ENCODE peak calls at places on chromosomes 6 and 20, in four cellular contexts. P is WERI-Rb-1, O is GM13977, B is lower leg skin. L is an unnamed sample.

GRCh38 chr6:33595001-33595846 is 15.1 kb upstream of the BAK1 start:
- DNase-seq in P (peak; percentile 94), O (no peak), B (no peak), L (no peak)

GRCh38 chr6:29887330-29887818 is 55.0 kb upstream of the HLA-A start:
- DNase-seq in P (no peak), O (peak; percentile 59), B (peak; percentile 90), L (no peak)

GRCh38 chr6:112595841-112596240 is 248.7 kb downstream of the RFPL4B start:
- DNase-seq in P (no peak), O (no peak), B (no peak), L (no peak)

GRCh38 chr6:166488081-166488685 is 98.3 kb downstream of the RAMACL start:
- DNase-seq in P (peak; percentile 40), O (peak; percentile 77), B (peak; percentile 93), L (no peak)

GRCh38 chr6:32885698-32886286 is 31.8 kb downstream of the PSMB9 start:
- DNase-seq in P (no peak), O (peak; percentile 66), B (no peak), L (no peak)

GRCh38 chr6:11231564-11232176 is 798 bp downstream of the NEDD9 start:
- DNase-seq in P (no peak), O (no peak), B (no peak), L (no peak)

GRCh38 chr6:116371384-116372209 is 850 bp downstream of the DSE start:
- DNase-seq in P (peak; percentile 72), O (peak; percentile 51), B (peak; percentile 95), L (peak; percentile 65)

GRCh38 chr6:14454467-14454763 is 336.8 kb downstream of the CD83 start:
- DNase-seq in P (no peak), O (no peak), B (no peak), L (no peak)

GRCh38 chr6:161413361-161413771 is 139.5 kb upstream of the AGPAT4 start:
- DNase-seq in P (no peak), O (no peak), B (no peak), L (no peak)

GRCh38 chr6:10510592-10511367 is 10.4 kb upstream of the GCNT2 start:
- DNase-seq in P (peak; percentile 91), O (peak; percentile 60), B (peak; percentile 89), L (peak; percentile 74)

GRCh38 chr20:23640018-23640872 is 2.5 kb upstream of the CST3 start:
- DNase-seq in P (no peak), O (peak; percentile 7), B (no peak), L (no peak)

GRCh38 chr6:131143319-131143718 is 8.1 kb downstream of the AKAP7 start:
- DNase-seq in P (no peak), O (no peak), B (no peak), L (no peak)

GRCh38 chr6:150145427-150145826 is 2.6 kb downstream of the PPP1R14C start:
- DNase-seq in P (no peak), O (no peak), B (no peak), L (no peak)

GRCh38 chr6:100479180-100480035 is 14.7 kb upstream of the SIM1 start:
- DNase-seq in P (no peak), O (no peak), B (no peak), L (no peak)

GRCh38 chr6:39091163-39091562 is 23.8 kb downstream of the SAYSD1 start:
- DNase-seq in P (no peak), O (no peak), B (no peak), L (no peak)

GRCh38 chr6:125480571-125480970 is 178.8 kb upstream of the HDDC2 start:
- DNase-seq in P (no peak), O (no peak), B (no peak), L (no peak)

GRCh38 chr6:12749531-12750379 is 33.2 kb downstream of the PHACTR1 start:
- DNase-seq in P (peak; percentile 87), O (no peak), B (no peak), L (peak; percentile 83)

GRCh38 chr20:44736170-44737021 is 9.3 kb upstream of the KCNK15 start:
- DNase-seq in P (peak; percentile 66), O (no peak), B (no peak), L (peak; percentile 49)

GRCh38 chr6:13159295-13159694 is 169.0 kb downstream of the TBC1D7 start:
- DNase-seq in P (no peak), O (no peak), B (no peak), L (no peak)

GRCh38 chr20:41347523-41348429 is 7.2 kb downstream of the LPIN3 start:
- DNase-seq in P (no peak), O (no peak), B (no peak), L (no peak)

GRCh38 chr6:99093781-99094180 is 146.0 kb upstream of the FBXL4 start:
- DNase-seq in P (no peak), O (no peak), B (no peak), L (no peak)

GRCh38 chr6:143164565-143165105 is 103.9 kb downstream of the AIG1 start:
- DNase-seq in P (no peak), O (no peak), B (no peak), L (no peak)

GRCh38 chr6:4319992-4320683 is 184.8 kb upstream of the ECI2 start:
- DNase-seq in P (no peak), O (no peak), B (no peak), L (no peak)

GRCh38 chr6:145814035-145814500 is 527 bp downstream of the FBXO30 start:
- DNase-seq in P (peak; percentile 38), O (no peak), B (no peak), L (no peak)

GRCh38 chr20:24100370-24101011 is 111.9 kb upstream of the GGTLC1 start:
- DNase-seq in P (peak; percentile 51), O (peak; percentile 21), B (peak; percentile 85), L (peak; percentile 68)

DNA sequence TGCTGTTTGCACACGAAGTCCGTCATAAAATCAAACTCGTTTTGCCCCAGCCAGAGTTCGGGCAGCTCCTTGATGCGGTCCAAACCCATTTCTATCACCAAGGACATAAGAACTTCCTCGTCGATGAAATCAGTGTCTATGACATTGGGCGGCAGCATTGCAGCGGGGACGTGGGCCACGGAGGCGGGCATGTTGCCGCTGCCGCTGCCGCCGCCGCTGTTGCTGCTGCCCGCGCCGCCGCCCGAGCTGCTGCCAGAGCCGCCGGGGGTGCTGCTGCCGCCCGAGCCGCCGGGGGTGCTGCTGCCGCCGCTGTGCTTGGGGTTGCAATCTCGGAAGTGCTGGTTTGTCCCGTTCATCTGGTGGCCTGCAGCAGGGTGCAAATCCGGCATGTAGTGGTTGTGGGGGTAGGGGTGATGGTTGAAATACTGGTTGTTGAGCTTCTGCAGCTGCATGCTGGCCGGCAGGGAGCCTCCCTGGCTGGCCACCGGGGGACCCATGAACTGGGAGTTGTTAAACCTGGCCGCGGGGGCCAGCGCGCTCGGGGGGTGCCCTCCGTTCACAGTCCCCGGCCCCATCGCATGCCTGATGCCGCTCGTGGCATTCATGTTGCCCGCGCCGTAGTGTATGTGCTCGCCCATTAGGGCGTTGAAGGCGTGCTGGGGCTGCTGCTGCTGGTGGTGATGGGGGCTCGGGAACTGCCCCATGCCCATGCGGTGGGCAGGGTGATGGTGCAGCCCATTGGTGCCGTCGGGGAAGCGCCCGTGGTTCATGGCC is 1.1 kb downstream of the CITED2 start:
- DNase-seq in P (peak; percentile 67), O (peak; percentile 53), B (peak; percentile 93), L (peak; percentile 81)
- TF ChIP-seq CTCF in P (peak; percentile 34), O (peak; percentile 61), B (no peak), L (peak; percentile 32)

GRCh38 chr6:122014961-122015360 is 384.5 kb upstream of the HSF2 start:
- DNase-seq in P (no peak), O (no peak), B (no peak), L (no peak)

GRCh38 chr6:122025104-122025503 is 374.3 kb upstream of the HSF2 start:
- DNase-seq in P (no peak), O (no peak), B (no peak), L (no peak)

DNA sequence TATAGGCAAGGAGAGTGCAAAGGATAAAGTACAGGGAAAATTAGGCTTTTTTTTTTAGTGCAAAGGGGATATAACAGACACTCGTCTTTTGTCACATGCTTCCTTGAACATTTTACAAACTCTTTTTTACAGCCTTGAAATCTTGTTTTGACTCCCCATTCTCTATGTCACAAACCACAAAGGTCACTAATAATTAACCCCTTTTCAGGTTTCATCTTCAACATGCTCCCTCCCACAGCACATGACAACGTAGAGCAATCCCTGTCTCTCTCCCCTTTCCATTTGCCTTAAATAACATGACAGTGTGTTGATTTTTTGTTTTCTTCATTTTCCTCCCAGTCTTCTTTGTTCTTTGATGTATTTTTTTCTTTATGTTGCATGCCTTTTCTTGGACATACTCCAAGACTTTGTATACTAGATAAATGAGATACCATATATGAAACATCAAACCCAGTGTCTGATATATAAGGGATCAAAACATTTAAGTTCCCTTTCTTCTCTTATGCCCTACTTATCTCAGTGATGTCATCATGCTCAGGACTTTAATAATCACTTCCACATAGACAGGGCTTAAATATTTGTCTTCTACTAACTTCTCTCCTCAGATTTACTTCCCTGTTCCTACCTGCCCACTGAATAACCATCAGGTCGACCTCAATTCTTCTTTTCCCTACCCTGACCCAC is 378.7 kb upstream of the HSF2 start:
- DNase-seq in P (no peak), O (no peak), B (no peak), L (no peak)
- TF ChIP-seq CTCF in P (no peak), O (no peak), B (no peak), L (no peak)

DNA sequence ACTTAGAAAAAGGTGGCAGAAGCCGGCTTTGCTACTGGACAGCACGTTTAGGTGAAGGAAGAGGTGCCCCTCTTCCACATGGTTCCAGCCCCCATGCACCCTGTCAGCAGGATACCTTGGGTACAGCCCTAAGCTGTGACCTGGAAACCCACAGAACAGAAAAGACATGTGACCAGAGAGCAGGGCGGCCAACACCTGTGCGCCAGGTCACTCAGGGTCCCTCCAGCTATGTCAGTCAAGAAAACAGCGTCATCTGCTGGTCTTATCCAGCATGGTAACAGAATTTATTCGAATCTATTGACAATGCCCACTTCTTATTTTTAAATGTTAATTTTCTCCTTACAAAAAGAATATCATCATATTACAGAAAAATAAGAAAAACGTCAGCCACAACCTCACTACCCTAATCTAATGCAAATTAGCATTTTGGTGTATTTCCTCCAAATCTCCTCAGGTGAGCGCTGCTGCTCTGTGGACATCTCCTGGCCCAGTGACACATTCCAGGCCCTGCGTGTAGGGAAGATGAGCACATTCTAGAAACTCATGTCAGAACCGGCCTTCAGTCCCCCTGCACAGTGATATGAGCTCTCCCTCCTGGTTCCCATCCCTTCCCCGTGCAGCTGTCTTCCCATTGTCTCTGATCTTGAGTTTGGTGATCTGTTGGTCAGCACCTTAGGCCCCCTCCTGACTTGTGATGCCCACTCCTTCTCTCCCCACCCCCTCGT is 37.2 kb downstream of the GTF2H5 start:
- DNase-seq in P (peak; percentile 62), O (no peak), B (no peak), L (no peak)
- TF ChIP-seq CTCF in P (peak; percentile 72), O (peak; percentile 46), B (no peak), L (peak; percentile 64)

DNA sequence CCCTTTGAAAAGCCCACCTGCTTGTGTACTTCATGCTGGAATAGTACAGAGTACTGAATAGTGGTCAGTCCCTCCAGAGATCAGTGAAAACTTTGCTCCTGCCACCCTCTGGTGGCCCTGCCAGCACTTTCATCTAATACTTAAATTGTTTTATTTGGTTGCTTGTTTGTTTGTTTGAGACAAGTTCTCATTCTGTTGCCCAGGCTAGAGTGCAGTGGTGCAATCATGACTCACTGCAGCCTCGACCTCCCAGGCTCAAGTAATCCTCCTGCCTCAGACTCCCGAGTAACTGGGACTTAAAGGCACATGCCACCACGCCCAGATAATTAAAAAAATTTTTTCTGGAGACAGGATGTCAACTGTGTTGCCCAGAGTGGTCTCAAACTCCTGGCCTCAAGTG is 9.1 kb downstream of the FAM83D start:
- DNase-seq in P (no peak), O (no peak), B (no peak), L (no peak)
- TF ChIP-seq CTCF in P (peak; percentile 9), O (no peak), B (no peak), L (peak; percentile 5)

L was measured in glutamatergic neuron.